ENCODE peak calls at places on chromosome 10, in five cellular contexts. T is EL, I is non-pigmented ciliary epithelial cell, K is GM12878, M is psoas muscle. W is an unnamed sample.

GRCh38 chr10:46550795-46551700 is 5.4 kb downstream of the GPRIN2 start:
- DNase-seq in T (no peak), I (no peak), K (no peak), M (peak; percentile 3), W (peak; percentile 57)

GRCh38 chr10:35391954-35392262 is 55.6 kb downstream of the CCNY start:
- DNase-seq in T (no peak), I (no peak), K (no peak), M (no peak), W (no peak)

GRCh38 chr10:113029055-113029440 is 79.0 kb downstream of the TCF7L2 start:
- DNase-seq in T (no peak), I (no peak), K (no peak), M (no peak), W (no peak)

GRCh38 chr10:61985715-61986114 is 84.2 kb downstream of the ARID5B start:
- DNase-seq in T (no peak), I (no peak), K (no peak), M (no peak), W (no peak)

GRCh38 chr10:57420881-57421280 is 846.8 kb downstream of the IPMK start:
- DNase-seq in T (no peak), I (no peak), K (no peak), M (no peak), W (no peak)

GRCh38 chr10:43053825-43054224 is 23.0 kb upstream of the RET start:
- DNase-seq in T (no peak), I (no peak), K (no peak), M (no peak), W (no peak)

GRCh38 chr10:63633677-63634487 is 112.7 kb downstream of the REEP3 start:
- DNase-seq in T (peak; percentile 53), I (no peak), K (no peak), M (no peak), W (no peak)

GRCh38 chr10:33047655-33048054 is 89.6 kb upstream of the ITGB1 start:
- DNase-seq in T (no peak), I (no peak), K (no peak), M (no peak), W (no peak)

GRCh38 chr10:23345861-23346260 is 1.3 kb upstream of the C10orf67 start:
- DNase-seq in T (peak; percentile 86), I (peak; percentile 83), K (no peak), M (no peak), W (no peak)

GRCh38 chr10:12689893-12690292 is 311.6 kb downstream of the CCDC3 start:
- DNase-seq in T (no peak), I (no peak), K (no peak), M (no peak), W (no peak)